ENCODE peak calls at places on chromosome 6, in nine cellular contexts. W is cardiac muscle cell; K is fibroblast of lung; N is adrenal gland; B is transverse colon; F is CD8-positive, alpha-beta T cell; X is left lung; Y is tibial artery; U is NT2/D1. S is an unnamed sample.

GRCh38 chr6:141956046-141956761 is 176.5 kb upstream of the GJE1 start:
- DNase-seq in X (no peak), F (no peak), B (no peak), W (no peak), N (no peak), K (peak; percentile 12), Y (no peak), U (no peak), S (no peak)

GRCh38 chr6:26383624-26384417 is 913 bp downstream of the BTN2A2 start:
- DNase-seq in N (peak; percentile 29), U (no peak), K (peak; percentile 75), X (peak; percentile 47), F (peak; percentile 21), Y (no peak), B (peak; percentile 50), W (peak; percentile 9), S (peak; percentile 24)

GRCh38 chr6:112899541-112899940 is 552.4 kb downstream of the RFPL4B start:
- DNase-seq in N (no peak), W (no peak), B (no peak), X (no peak), K (no peak), Y (no peak), F (no peak), U (no peak), S (no peak)

GRCh38 chr6:109441069-109441816 is 719 bp downstream of the SMPD2 start:
- DNase-seq in F (peak; percentile 55), B (peak; percentile 55), X (peak; percentile 64), U (no peak), N (peak; percentile 62), K (peak; percentile 41), Y (peak; percentile 80), W (peak; percentile 70), S (peak; percentile 51)

GRCh38 chr6:14732845-14733757 is 512.8 kb upstream of the JARID2 start:
- DNase-seq in K (peak; percentile 29), N (no peak), B (no peak), Y (no peak), U (peak; percentile 38), W (no peak), X (no peak), F (peak; percentile 28), S (no peak)

GRCh38 chr6:155524249-155524651 is 68.6 kb upstream of the NOX3 start:
- DNase-seq in K (peak; percentile 67), U (no peak), W (no peak), N (no peak), X (no peak), B (no peak), F (no peak), Y (no peak), S (no peak)

GRCh38 chr6:55652429-55652828 is 73.4 kb upstream of the HMGCLL1 start:
- DNase-seq in F (no peak), X (no peak), W (peak; percentile 7), Y (no peak), N (no peak), B (no peak), U (no peak), K (no peak), S (no peak)

GRCh38 chr6:169212897-169213813 is 40.5 kb downstream of the THBS2 start:
- DNase-seq in W (peak; percentile 91), X (peak; percentile 91), F (peak; percentile 88), U (peak; percentile 50), Y (peak; percentile 97), B (peak; percentile 94), K (peak; percentile 90), N (peak; percentile 94), S (peak; percentile 92)

GRCh38 chr6:13272131-13273046 is 55.9 kb downstream of the TBC1D7 start:
- DNase-seq in U (no peak), F (no peak), N (peak; percentile 37), W (no peak), X (peak; percentile 89), K (no peak), Y (peak; percentile 80), B (peak; percentile 69), S (no peak)

GRCh38 chr6:109236140-109237081 is 141.1 kb downstream of the CEP57L1 start:
- DNase-seq in Y (no peak), U (peak; percentile 8), F (no peak), K (no peak), X (no peak), N (no peak), B (peak; percentile 36), W (peak; percentile 80), S (peak; percentile 60)

GRCh38 chr6:33609444-33610034 is 11.6 kb upstream of the ITPR3 start:
- DNase-seq in U (no peak), W (no peak), X (no peak), K (peak; percentile 65), N (peak; percentile 85), Y (peak; percentile 74), B (no peak), F (no peak), S (no peak)

GRCh38 chr6:74611220-74611619 is 594.6 kb downstream of the COL12A1 start:
- DNase-seq in W (no peak), Y (no peak), N (no peak), F (no peak), X (no peak), U (no peak), B (no peak), K (no peak), S (no peak)

GRCh38 chr6:51352506-51353029 is 533.9 kb downstream of the TFAP2B start:
- DNase-seq in B (no peak), U (no peak), X (no peak), Y (no peak), W (no peak), N (no peak), F (no peak), K (no peak), S (no peak)

GRCh38 chr6:35601331-35602132 is 87.2 kb downstream of the FKBP5 start:
- DNase-seq in F (peak; percentile 83), B (peak; percentile 69), U (no peak), W (peak; percentile 87), K (peak; percentile 99), X (no peak), Y (peak; percentile 88), N (peak; percentile 59), S (no peak)

DNA sequence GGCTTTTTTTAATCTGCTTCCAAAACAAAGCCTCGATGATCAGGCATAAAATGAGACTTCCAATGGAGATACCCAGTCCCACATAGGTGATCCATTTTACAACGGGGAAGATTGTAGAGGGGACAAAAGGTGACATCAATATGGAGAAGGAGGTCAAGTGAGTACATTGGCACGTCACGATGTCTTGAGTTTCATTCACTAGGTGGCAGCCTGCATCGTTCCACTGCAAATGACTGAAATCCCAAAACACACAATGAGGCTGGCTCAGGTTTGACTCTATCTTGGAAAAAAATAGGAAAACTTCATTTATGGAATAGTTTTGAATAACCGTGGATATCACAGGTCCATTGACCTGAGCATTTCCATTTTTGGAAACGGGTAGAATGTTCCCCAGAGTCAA is 32.5 kb downstream of the ADGRF1 start:
- DNase-seq in U (no peak), Y (no peak), W (no peak), K (no peak), X (no peak), F (no peak), B (no peak), N (no peak), S (no peak)
- H3K4me3 ChIP-seq in U (no peak overlapping the region), Y (no peak overlapping the region), W (no peak overlapping the region), K (no peak overlapping the region), X (no peak overlapping the region), F (no peak overlapping the region), B (no peak overlapping the region), N (no peak overlapping the region), S (no peak overlapping the region)

GRCh38 chr6:1267790-1268762 is 43.8 kb upstream of the FOXQ1 start:
- DNase-seq in N (no peak), K (no peak), X (no peak), U (no peak), F (no peak), Y (no peak), B (no peak), W (no peak), S (no peak)
- H3K27me3 ChIP-seq in N (peaks cover 8% of the 10 kb centered on the region), K (no peaks in the 10 kb centered on the region), X (peaks cover 4% of the 10 kb centered on the region), U (no peaks in the 10 kb centered on the region), F (no peaks in the 10 kb centered on the region), Y (peaks cover 20% of the 10 kb centered on the region), B (no peaks in the 10 kb centered on the region), W (no peaks in the 10 kb centered on the region), S (no peaks in the 10 kb centered on the region)

GRCh38 chr6:20021795-20022194 is 184.6 kb downstream of the ID4 start:
- DNase-seq in F (no peak), Y (no peak), U (no peak), X (no peak), N (no peak), K (no peak), B (no peak), W (no peak), S (no peak)

GRCh38 chr6:20025681-20026080 is 186.6 kb downstream of the MBOAT1 start:
- DNase-seq in W (no peak), X (no peak), F (no peak), N (no peak), K (no peak), U (no peak), Y (no peak), B (no peak), S (no peak)

GRCh38 chr6:20020526-20020925 is 183.4 kb downstream of the ID4 start:
- DNase-seq in U (no peak), W (no peak), F (no peak), B (no peak), K (no peak), N (no peak), Y (no peak), X (no peak), S (no peak)

GRCh38 chr6:20024979-20025378 is 187.3 kb downstream of the MBOAT1 start:
- DNase-seq in B (no peak), X (no peak), N (no peak), W (no peak), F (no peak), K (no peak), U (no peak), Y (no peak), S (no peak)

GRCh38 chr6:20024316-20024673 is 187.1 kb downstream of the ID4 start:
- DNase-seq in Y (no peak), X (no peak), K (no peak), W (no peak), F (no peak), B (no peak), U (no peak), N (no peak), S (no peak)
- H3K9me3 ChIP-seq in Y (no peaks in the 10 kb centered on the region), X (no peaks in the 10 kb centered on the region), K (no peaks in the 10 kb centered on the region), W (no peaks in the 10 kb centered on the region), F (no peaks in the 10 kb centered on the region), B (no peaks in the 10 kb centered on the region), U (no peaks in the 10 kb centered on the region), N (no peaks in the 10 kb centered on the region), S (no peaks in the 10 kb centered on the region)

GRCh38 chr6:90019216-90019615 is 124.9 kb downstream of the GJA10 start:
- DNase-seq in N (no peak), W (no peak), B (no peak), F (no peak), Y (no peak), X (no peak), U (no peak), K (no peak), S (no peak)

GRCh38 chr6:90021701-90022100 is 127.4 kb downstream of the GJA10 start:
- DNase-seq in B (no peak), X (no peak), W (no peak), K (no peak), F (no peak), N (no peak), U (no peak), Y (no peak), S (no peak)

DNA sequence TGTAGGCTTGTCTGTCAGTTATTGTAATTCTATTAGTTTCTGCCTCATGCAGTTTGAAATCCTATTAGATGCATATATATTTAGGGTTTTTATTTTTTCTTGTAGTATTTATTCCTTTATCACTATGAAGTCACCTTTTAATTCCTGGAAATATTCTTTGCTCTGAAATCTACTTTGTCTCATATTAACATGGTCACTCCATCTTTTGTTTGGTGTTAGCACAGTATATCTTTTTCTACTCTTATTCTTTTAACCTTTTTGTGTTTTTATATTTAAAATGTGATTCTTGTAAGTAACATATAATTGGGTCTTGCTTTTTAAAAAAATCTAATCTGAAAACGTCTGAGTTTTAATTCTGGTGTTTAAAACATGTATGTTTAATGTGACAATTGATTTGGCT is 121.6 kb downstream of the GJA10 start:
- DNase-seq in X (no peak), N (no peak), U (no peak), F (no peak), K (no peak), B (no peak), W (no peak), Y (no peak), S (no peak)
- H3K4me3 ChIP-seq in X (no peak overlapping the region), N (no peak overlapping the region), U (no peak overlapping the region), F (no peak overlapping the region), K (no peak overlapping the region), B (no peak overlapping the region), W (no peak overlapping the region), Y (no peak overlapping the region), S (no peak overlapping the region)

S was measured in pancreas.